ENCODE peak calls at places on chromosome 6, in ten cellular contexts. E is mesothelial cell of epicardium; P is hippocampal formation; D is dorsolateral prefrontal cortex; J is astrocyte of the hippocampus; R is HS-5; X is Kasumi-1; H is stimulated activated effector memory CD8-positive, alpha-beta T cell treated with anti-CD3 and anti-CD28 coated beads, Interleukin-12 subunit alpha, Interleukin-12 subunit beta, amount 100 ng/mL, for 72 hours; M is HFFc6; O is ureter. I is an unnamed sample.

GRCh38 chr6:115798229-115798628 is 262.5 kb downstream of the FRK start:
- DNase-seq in E (no peak), P (no peak), D (no peak), J (no peak), R (no peak), X (no peak), H (no peak), M (no peak), O (no peak), I (no peak)

GRCh38 chr6:71887006-71887743 is 825 bp downstream of the RIMS1 start:
- DNase-seq in E (no peak), P (no peak), D (no peak), J (peak), R (no peak), X (no peak), H (no peak), M (no peak), O (no peak), I (no peak)

GRCh38 chr6:16432075-16433032 is 194.0 kb downstream of the GMPR start:
- DNase-seq in E (no peak), P (no peak), D (peak), J (peak), R (no peak), X (no peak), H (no peak), M (peak), O (no peak), I (peak)

GRCh38 chr6:3872370-3872854 is 23.2 kb downstream of the FAM50B start:
- DNase-seq in E (no peak), P (no peak), D (no peak), J (no peak), R (no peak), X (no peak), H (no peak), M (no peak), O (no peak), I (no peak)

GRCh38 chr6:102841055-102841454 is 1447.5 kb downstream of the GRIK2 start:
- DNase-seq in E (no peak), P (no peak), D (no peak), J (no peak), R (no peak), X (no peak), H (no peak), M (no peak), O (no peak), I (no peak)

GRCh38 chr6:20207096-20207454 is 5.2 kb downstream of the MBOAT1 start:
- DNase-seq in E (no peak), P (no peak), D (no peak), J (no peak), R (no peak), X (no peak), H (no peak), M (no peak), O (no peak), I (no peak)

GRCh38 chr6:17101422-17102257 is at the start of gene STMND1:
- DNase-seq in E (peak), P (no peak), D (no peak), J (peak), R (no peak), X (no peak), H (no peak), M (no peak), O (no peak), I (no peak)

GRCh38 chr6:33787954-33788693 is 806 bp downstream of the LEMD2 start:
- DNase-seq in E (peak), P (no peak), D (peak), J (peak), R (no peak), X (peak), H (peak), M (peak), O (peak), I (peak)

GRCh38 chr6:140062042-140063041 is 687.9 kb upstream of the CITED2 start:
- DNase-seq in E (peak), P (no peak), D (no peak), J (peak), R (peak), X (no peak), H (no peak), M (peak), O (peak), I (peak)

GRCh38 chr6:158008894-158009891 is 27.5 kb downstream of the SYNJ2 start:
- DNase-seq in E (peak), P (peak), D (peak), J (peak), R (no peak), X (peak), H (no peak), M (peak), O (peak), I (peak)

GRCh38 chr6:45812937-45813336 is 202.7 kb downstream of the CLIC5 start:
- DNase-seq in E (no peak), P (peak), D (peak), J (peak), R (no peak), X (no peak), H (no peak), M (no peak), O (no peak), I (peak)

GRCh38 chr6:126176266-126176665 is 163.6 kb upstream of the CENPW start:
- DNase-seq in E (no peak), P (no peak), D (no peak), J (no peak), R (no peak), X (peak), H (no peak), M (no peak), O (no peak), I (peak)

GRCh38 chr6:44058617-44059358 is 68.5 kb downstream of the MRPL14 start:
- DNase-seq in E (no peak), P (no peak), D (no peak), J (peak), R (peak), X (no peak), H (no peak), M (peak), O (peak), I (peak)

GRCh38 chr6:3701631-3702030 is 49.9 kb downstream of the PXDC1 start:
- DNase-seq in E (no peak), P (no peak), D (no peak), J (no peak), R (no peak), X (no peak), H (no peak), M (no peak), O (no peak), I (no peak)

GRCh38 chr6:166565084-166565651 is 21.3 kb downstream of the RAMACL start:
- DNase-seq in E (no peak), P (no peak), D (peak), J (no peak), R (no peak), X (no peak), H (no peak), M (no peak), O (peak), I (no peak)

GRCh38 chr6:106066984-106067383 is 19.2 kb upstream of the PRDM1 start:
- DNase-seq in E (no peak), P (no peak), D (no peak), J (no peak), R (no peak), X (no peak), H (no peak), M (no peak), O (no peak), I (no peak)

GRCh38 chr6:139776051-139776450 is 401.6 kb upstream of the CITED2 start:
- DNase-seq in E (no peak), P (no peak), D (no peak), J (peak), R (no peak), X (no peak), H (no peak), M (no peak), O (no peak), I (no peak)

GRCh38 chr6:42889815-42890214 is 10.4 kb downstream of the RPL7L1 start:
- DNase-seq in E (no peak), P (no peak), D (no peak), J (peak), R (no peak), X (no peak), H (no peak), M (no peak), O (no peak), I (no peak)

GRCh38 chr6:52650946-52651345 is 20.0 kb upstream of the TMEM14A start:
- DNase-seq in E (no peak), P (no peak), D (no peak), J (no peak), R (no peak), X (peak), H (no peak), M (no peak), O (no peak), I (no peak)

GRCh38 chr6:50840112-50840813 is 21.6 kb downstream of the TFAP2B start:
- DNase-seq in E (no peak), P (no peak), D (no peak), J (no peak), R (no peak), X (no peak), H (no peak), M (no peak), O (no peak), I (no peak)

GRCh38 chr6:73460044-73460443 is 1.5 kb upstream of the MTO1 start:
- DNase-seq in E (no peak), P (peak), D (peak), J (peak), R (no peak), X (peak), H (no peak), M (no peak), O (no peak), I (no peak)

GRCh38 chr6:98946877-98947410 is 802 bp downstream of the FBXL4 start:
- DNase-seq in E (peak), P (no peak), D (no peak), J (no peak), R (no peak), X (peak), H (peak), M (no peak), O (no peak), I (peak)

GRCh38 chr6:17336425-17336824 is 55.3 kb downstream of the RBM24 start:
- DNase-seq in E (no peak), P (no peak), D (no peak), J (no peak), R (no peak), X (no peak), H (no peak), M (peak), O (no peak), I (no peak)

GRCh38 chr6:99458319-99458718 is 33.2 kb upstream of the PNISR start:
- DNase-seq in E (no peak), P (no peak), D (no peak), J (peak), R (no peak), X (peak), H (no peak), M (peak), O (no peak), I (peak)

I was measured in foreskin melanocyte.